ENCODE peak calls at places on chromosomes 4 and X, in four cellular contexts. N, G, K and O are unnamed samples.

GRCh38 chr4:42412251-42412650 is 15.0 kb downstream of the SHISA3 start:
- DNase-seq in N (no peak), G (peak), K (peak), O (no peak)

GRCh38 chrX:110317079-110317819 is 636 bp downstream of the AMMECR1 start:
- DNase-seq in N (peak), G (peak), K (no peak), O (no peak)

GRCh38 chr4:183657564-183657963 is 1.4 kb downstream of the RWDD4 start:
- DNase-seq in N (no peak), G (no peak), K (no peak), O (no peak)

GRCh38 chr4:41678951-41679350 is 69.6 kb downstream of the PHOX2B start:
- DNase-seq in N (no peak), G (no peak), K (no peak), O (no peak)

GRCh38 chr4:26178874-26179273 is 141.9 kb upstream of the RBPJ start:
- DNase-seq in N (no peak), G (no peak), K (peak), O (no peak)

GRCh38 chrX:19040373-19040772 is 56.5 kb upstream of the PHKA2 start:
- DNase-seq in N (no peak), G (peak), K (peak), O (no peak)

GRCh38 chr4:3520796-3521600 is 11.2 kb downstream of the LRPAP1 start:
- DNase-seq in N (no peak), G (no peak), K (no peak), O (no peak)

GRCh38 chr4:107666134-107666533 is 53.9 kb downstream of the PAPSS1 start:
- DNase-seq in N (no peak), G (peak), K (peak), O (peak)

GRCh38 chr4:29058519-29058918 is 1661.7 kb upstream of the PCDH7 start:
- DNase-seq in N (no peak), G (no peak), K (no peak), O (no peak)

GRCh38 chrX:153778684-153779101 is 2.1 kb upstream of the SRPK3 start:
- DNase-seq in N (no peak), G (no peak), K (no peak), O (no peak)

GRCh38 chr4:5710962-5711478 is at the start of gene EVC:
- DNase-seq in N (no peak), G (peak), K (peak), O (peak)

GRCh38 chr4:56139241-56139827 is 190.6 kb downstream of the CEP135 start:
- DNase-seq in N (no peak), G (no peak), K (no peak), O (no peak)

GRCh38 chr4:186599483-186599882 is 44.1 kb upstream of the MTNR1A start:
- DNase-seq in N (no peak), G (no peak), K (no peak), O (no peak)

GRCh38 chr4:40199999-40200880 is 3.4 kb downstream of the RHOH start:
- DNase-seq in N (no peak), G (no peak), K (no peak), O (no peak)

GRCh38 chr4:129358571-129358970 is 262.6 kb downstream of the C4orf33 start:
- DNase-seq in N (no peak), G (peak), K (peak), O (no peak)

GRCh38 chrX:37986893-37987292 is 19.5 kb upstream of the SYTL5 start:
- DNase-seq in N (no peak), G (no peak), K (peak), O (no peak)